ENCODE peak calls at places on chromosome 17, in five cellular contexts. Y, X, Z, J and U are unnamed samples.

GRCh38 chr17:33602981-33603380 is 309.9 kb upstream of the ASIC2 start:
- DNase-seq in X (no peak), J (no peak), Z (no peak), Y (no peak), U (peak)

GRCh38 chr17:17439971-17440843 is 36.6 kb upstream of the MED9 start:
- DNase-seq in J (peak), Z (peak), Y (peak), X (peak), U (peak)

GRCh38 chr17:35801583-35802224 is 6.3 kb upstream of the MMP28 start:
- DNase-seq in Z (peak), Y (no peak), J (no peak), X (no peak), U (no peak)

GRCh38 chr17:30552994-30553565 is 75.9 kb downstream of the GOSR1 start:
- DNase-seq in Y (no peak), Z (no peak), J (no peak), X (no peak), U (no peak)

GRCh38 chr17:61360318-61360717 is 39.3 kb upstream of the TBX2 start:
- DNase-seq in J (no peak), X (no peak), Y (no peak), Z (no peak), U (no peak)

GRCh38 chr17:29835438-29836351 is 94.3 kb downstream of the SSH2 start:
- DNase-seq in J (no peak), X (no peak), Z (no peak), Y (no peak), U (peak)

GRCh38 chr17:34318474-34318873 is 761 bp upstream of the CCL8 start:
- DNase-seq in X (no peak), Z (peak), J (no peak), Y (peak), U (peak)

GRCh38 chr17:50564916-50565315 is 4.4 kb downstream of the CACNA1G start:
- DNase-seq in Z (no peak), Y (no peak), J (no peak), X (no peak), U (no peak)

GRCh38 chr17:2436516-2436915 is 35.7 kb upstream of the MNT start:
- DNase-seq in Z (no peak), X (no peak), Y (no peak), J (no peak), U (peak)

GRCh38 chr17:45143101-45143670 is 5.1 kb upstream of the HEXIM1 start:
- DNase-seq in J (no peak), Y (no peak), Z (no peak), X (no peak), U (peak)

GRCh38 chr17:74369221-74369620 is 1.9 kb downstream of the GPR142 start:
- DNase-seq in Y (no peak), X (no peak), Z (no peak), J (no peak), U (peak)

GRCh38 chr17:1001640-1002411 is 4.9 kb downstream of the TIMM22 start:
- DNase-seq in J (no peak), X (no peak), Y (no peak), Z (no peak), U (no peak)

GRCh38 chr17:74851612-74852236 is 8.0 kb downstream of the GRIN2C start:
- DNase-seq in Z (no peak), Y (no peak), X (no peak), J (no peak), U (peak)

GRCh38 chr17:48326311-48326710 is 103.7 kb downstream of the SKAP1 start:
- DNase-seq in Z (no peak), J (no peak), X (no peak), Y (no peak), U (no peak)

GRCh38 chr17:17253445-17253844 is 16.5 kb upstream of the FLCN start:
- DNase-seq in J (no peak), Z (no peak), X (no peak), Y (no peak), U (no peak)

GRCh38 chr17:43627657-43628650 is 33.8 kb downstream of the MEOX1 start:
- DNase-seq in J (no peak), Z (no peak), Y (no peak), X (no peak), U (no peak)

GRCh38 chr17:70405492-70406220 is 236.3 kb downstream of the KCNJ2 start:
- DNase-seq in X (no peak), Z (no peak), J (peak), Y (peak), U (no peak)

GRCh38 chr17:73029941-73030340 is 62.5 kb downstream of the SLC39A11 start:
- DNase-seq in Y (no peak), X (no peak), Z (no peak), J (no peak), U (no peak)

GRCh38 chr17:354651-355556 is 2.3 kb upstream of the RPH3AL start:
- DNase-seq in Y (no peak), Z (no peak), X (no peak), J (no peak), U (no peak)

GRCh38 chr17:73226556-73227172 is 33.8 kb downstream of the COG1 start:
- DNase-seq in Y (no peak), X (peak), Z (no peak), J (no peak), U (peak)

GRCh38 chr17:36049643-36050042 is 14.4 kb upstream of the CCL18 start:
- DNase-seq in Y (no peak), Z (no peak), X (no peak), J (no peak), U (no peak)

GRCh38 chr17:80286638-80286960 is 25.9 kb downstream of the RNF213 start:
- DNase-seq in Z (no peak), J (no peak), X (no peak), Y (no peak), U (no peak)

GRCh38 chr17:48123111-48123510 is 15.5 kb downstream of the SNX11 start:
- DNase-seq in Z (no peak), X (no peak), Y (no peak), J (no peak), U (peak)

GRCh38 chr17:6639651-6640535 is 618 bp downstream of the KIAA0753 start:
- DNase-seq in X (no peak), J (no peak), Z (peak), Y (no peak), U (peak)

GRCh38 chr17:75535119-75535537 is 9.6 kb downstream of the LLGL2 start:
- DNase-seq in X (no peak), Z (no peak), Y (no peak), J (peak), U (no peak)

GRCh38 chr17:19381361-19381740 is 3.1 kb downstream of the MAPK7 start:
- DNase-seq in J (no peak), Z (no peak), X (no peak), Y (no peak), U (no peak)

GRCh38 chr17:19384723-19385391 is 2.1 kb downstream of the MFAP4 start:
- DNase-seq in J (no peak), X (no peak), Y (no peak), Z (peak), U (peak)

GRCh38 chr17:19383681-19384470 is 3.1 kb downstream of the MFAP4 start:
- DNase-seq in Y (no peak), J (no peak), X (no peak), Z (no peak), U (no peak)

GRCh38 chr17:19381741-19382444 is 3.6 kb downstream of the MAPK7 start:
- DNase-seq in Y (no peak), Z (no peak), X (no peak), J (no peak), U (no peak)

DNA sequence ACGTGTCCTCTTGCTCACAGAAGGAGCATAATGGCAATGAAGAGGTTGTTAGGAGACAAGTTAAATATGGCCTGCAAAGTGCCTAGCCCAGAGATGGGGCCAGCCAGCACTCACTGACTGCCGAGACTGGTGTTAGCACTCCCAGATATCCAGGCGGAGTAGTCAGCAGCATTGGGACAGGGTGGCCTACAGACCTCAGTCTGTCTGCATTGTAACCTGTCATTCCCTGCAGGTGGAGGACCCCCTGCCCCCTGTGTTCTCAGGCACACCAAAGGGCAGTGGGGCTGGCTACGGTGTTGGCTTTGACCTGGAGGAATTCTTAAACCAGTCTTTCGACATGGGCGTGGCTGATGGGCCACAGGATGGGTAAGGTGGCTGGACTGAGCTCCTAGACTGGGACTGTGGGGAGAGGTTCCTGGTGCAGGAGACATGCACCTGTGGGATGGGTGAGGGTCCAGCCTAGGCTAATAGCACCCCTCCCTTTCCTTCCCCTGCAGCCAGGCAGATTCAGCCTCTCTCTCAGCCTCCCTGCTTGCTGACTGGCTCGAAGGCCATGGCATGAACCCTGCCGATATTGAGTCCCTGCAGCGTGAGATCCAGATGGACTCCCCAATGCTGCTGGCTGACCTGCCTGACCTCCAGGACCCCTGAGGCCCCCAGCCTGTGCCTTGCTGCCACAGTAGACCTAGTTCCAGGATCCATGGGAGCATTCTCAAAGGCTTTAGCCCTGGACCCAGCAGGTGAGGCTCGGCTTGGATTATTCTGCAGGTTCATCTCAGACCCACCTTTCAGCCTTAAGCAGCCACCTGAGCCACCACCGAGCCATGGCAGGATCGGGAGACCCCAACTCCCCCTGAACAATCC is 4.2 kb downstream of the MFAP4 start:
- DNase-seq in Z (no peak), Y (no peak), X (no peak), J (no peak), U (no peak)
- H3K4me2 ChIP-seq in Z (no peak), Y (no peak), X (no peak), J (no peak), U (no peak)

DNA sequence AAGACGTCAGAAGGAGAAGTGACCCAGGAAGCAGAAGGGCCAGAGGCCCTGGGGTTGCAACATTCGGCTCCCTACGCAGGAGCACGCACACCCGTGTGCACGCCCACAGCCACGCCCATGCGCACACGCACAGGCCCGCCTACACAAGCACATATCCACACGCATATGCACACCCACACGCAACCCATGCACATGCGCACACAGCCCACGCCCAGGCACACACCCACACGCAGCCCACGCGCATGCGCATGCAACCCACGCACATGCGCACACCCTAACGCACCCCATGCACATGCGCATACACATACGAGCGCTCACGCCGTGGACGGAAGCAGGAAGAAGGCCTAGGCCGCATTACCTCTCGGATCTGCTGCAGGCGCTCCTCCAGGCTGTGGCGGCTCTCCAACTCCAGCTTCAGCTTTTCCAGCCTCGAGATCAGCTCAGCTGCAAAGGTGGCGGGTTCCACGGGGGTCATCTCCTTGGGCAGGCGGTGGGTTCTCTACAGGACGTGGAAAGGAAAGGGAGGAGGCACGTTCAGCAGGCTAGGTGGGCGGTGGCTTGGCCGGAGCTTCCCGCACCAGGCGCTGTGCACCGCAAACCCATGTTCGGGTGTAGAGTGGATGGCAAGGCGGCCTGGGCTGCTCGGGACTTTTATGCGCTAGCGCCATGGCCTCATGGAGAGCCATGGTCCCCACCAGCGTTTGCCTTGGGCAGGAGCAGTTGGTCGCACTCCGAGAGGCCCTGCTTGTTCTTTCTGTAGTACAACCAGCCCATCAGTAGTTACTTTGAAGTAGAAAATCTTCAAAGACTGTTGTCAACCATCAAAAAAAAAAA is 23.4 kb downstream of the AXIN2 start:
- DNase-seq in X (no peak), Z (peak), Y (no peak), J (no peak), U (no peak)
- TF ChIP-seq JUNB in X (no peak), Z (no peak), Y (no peak), J (no peak), U (no peak)

GRCh38 chr17:55690105-55690508 is 32.6 kb downstream of the TMEM100 start:
- DNase-seq in J (no peak), X (no peak), Y (no peak), Z (no peak), U (no peak)
- H3K4me2 ChIP-seq in J (no peak), X (no peak), Y (no peak), Z (no peak), U (no peak)

GRCh38 chr17:9905902-9906301 is 831 bp upstream of the RCVRN start:
- DNase-seq in X (peak), Z (peak), J (no peak), Y (peak), U (peak)
- TF ChIP-seq JUNB in X (no peak), Z (no peak), J (no peak), Y (no peak), U (no peak)

GRCh38 chr17:66564992-66565465 is 262.6 kb downstream of the PRKCA start:
- DNase-seq in Z (no peak), Y (no peak), X (peak), J (no peak), U (peak)
- H3K4me2 ChIP-seq in Z (no peak), Y (peak), X (no peak), J (no peak), U (peak)

DNA sequence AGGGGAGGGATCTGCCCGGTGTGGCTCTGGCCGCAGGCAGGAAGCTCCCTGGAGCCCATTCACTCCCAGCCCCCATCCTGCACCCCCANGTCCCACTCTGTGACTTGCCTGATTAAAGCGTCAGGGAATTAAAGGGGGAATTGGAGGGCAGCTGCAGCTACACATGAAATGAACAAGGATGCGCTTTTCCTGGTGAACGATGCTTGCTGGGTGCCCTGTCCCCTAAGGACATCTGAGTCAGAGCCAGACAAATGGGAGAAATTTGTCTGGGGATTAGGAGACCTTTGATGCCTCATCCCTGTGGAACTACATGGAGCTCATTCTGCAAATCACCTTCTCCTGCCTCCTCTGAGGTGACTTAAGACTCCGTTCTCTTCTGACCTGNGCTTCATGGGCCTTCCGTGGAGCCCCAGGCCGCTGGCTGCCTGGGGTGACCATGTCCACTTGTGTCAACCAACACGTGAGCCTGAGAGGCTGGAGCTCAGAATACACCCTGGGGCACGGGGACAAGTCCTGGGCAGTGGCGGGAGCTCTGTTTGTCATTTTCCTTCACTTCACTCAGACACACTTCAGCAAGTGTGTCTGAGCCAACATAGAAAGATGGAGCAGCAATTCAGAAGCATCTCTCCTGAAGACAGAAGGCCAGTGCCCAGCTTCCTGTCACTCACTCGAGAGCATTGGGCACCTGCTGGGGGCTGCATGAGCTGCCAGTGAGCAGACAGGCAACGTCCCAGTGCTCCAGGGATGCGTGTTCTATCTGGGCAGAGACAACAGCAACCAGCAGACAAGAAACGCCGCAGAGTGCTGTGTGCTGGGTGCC is 54.1 kb downstream of the METRNL start:
- DNase-seq in Y (no peak), X (no peak), J (no peak), Z (no peak), U (no peak)
- TF ChIP-seq JUNB in Y (no peak), X (no peak), J (no peak), Z (no peak), U (no peak)

GRCh38 chr17:55660171-55660886 is 62.3 kb downstream of the TMEM100 start:
- DNase-seq in Z (no peak), X (peak), Y (no peak), J (no peak), U (no peak)
- H3K4me2 ChIP-seq in Z (no peak), X (no peak), Y (no peak), J (no peak), U (no peak)

DNA sequence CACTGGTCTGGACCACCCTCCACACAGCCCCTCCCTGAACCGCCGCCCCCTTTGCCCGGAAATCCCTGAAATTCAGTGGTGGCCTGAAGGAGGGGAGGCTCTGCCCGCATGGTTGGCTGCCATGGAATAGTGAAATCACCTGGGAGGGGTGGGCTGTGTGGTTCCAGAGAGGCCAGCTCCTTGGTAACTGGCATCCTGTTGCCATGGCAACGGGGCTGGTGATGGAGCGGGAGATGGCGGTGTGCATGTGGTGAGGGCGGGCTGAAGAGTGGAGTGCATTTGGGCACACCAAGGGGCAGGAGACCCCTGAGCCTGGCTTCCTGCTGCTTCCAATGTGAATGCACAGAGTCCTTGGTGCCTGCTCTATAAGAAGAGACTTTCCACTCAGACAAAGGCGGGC is 2.4 kb downstream of the EFNB3 start:
- DNase-seq in Y (no peak), X (no peak), J (no peak), Z (no peak), U (peak)
- TF ChIP-seq JUNB in Y (no peak), X (no peak), J (no peak), Z (no peak), U (no peak)

GRCh38 chr17:77720946-77721822 is 237.3 kb upstream of the TNRC6C start:
- DNase-seq in X (no peak), Z (no peak), Y (no peak), J (no peak), U (no peak)
- H3K4me2 ChIP-seq in X (no peak), Z (no peak), Y (no peak), J (no peak), U (no peak)